ENCODE peak calls at places on chromosomes 6 and 20, in ten cellular contexts. Q, U, B, C, X, R, H, F, Z and W are unnamed samples.
A peak's percentile ranks its signal among the peaks of the same experiment; 100 is the strongest.

GRCh38 chr20:61260905-61261304 is 8.8 kb downstream of the CDH4 start:
- DNase-seq in Q (no peak), U (no peak), B (no peak), C (no peak), X (no peak), R (no peak), H (peak; percentile 57), F (no peak), Z (no peak), W (no peak)

GRCh38 chr20:23049201-23049932 is at the start of gene THBD:
- DNase-seq in Q (no peak), U (peak; percentile 56), B (peak; percentile 71), C (peak; percentile 94), X (peak; percentile 76), R (peak; percentile 89), H (peak; percentile 81), F (peak; percentile 86), Z (peak; percentile 93), W (peak; percentile 33)

GRCh38 chr6:35480176-35480575 is 12.0 kb downstream of the RPL10A start:
- DNase-seq in Q (no peak), U (no peak), B (no peak), C (no peak), X (no peak), R (no peak), H (no peak), F (no peak), Z (no peak), W (no peak)

GRCh38 chr20:40668449-40669228 is 20.4 kb downstream of the MAFB start:
- DNase-seq in Q (peak; percentile 96), U (no peak), B (no peak), C (peak; percentile 45), X (no peak), R (no peak), H (no peak), F (no peak), Z (no peak), W (no peak)

GRCh38 chr6:43509142-43509983 is 783 bp downstream of the LRRC73 start:
- DNase-seq in Q (no peak), U (no peak), B (no peak), C (no peak), X (no peak), R (no peak), H (peak; percentile 68), F (no peak), Z (no peak), W (no peak)

GRCh38 chr6:167472876-167473275 is 148.0 kb downstream of the TTLL2 start:
- DNase-seq in Q (no peak), U (no peak), B (no peak), C (no peak), X (no peak), R (no peak), H (no peak), F (no peak), Z (no peak), W (no peak)

GRCh38 chr6:107731422-107732319 is 92.4 kb downstream of the SCML4 start:
- DNase-seq in Q (no peak), U (peak; percentile 46), B (no peak), C (no peak), X (no peak), R (no peak), H (no peak), F (no peak), Z (peak; percentile 32), W (no peak)

GRCh38 chr6:146551545-146551944 is 7.9 kb downstream of the RAB32 start:
- DNase-seq in Q (no peak), U (no peak), B (no peak), C (no peak), X (no peak), R (no peak), H (no peak), F (no peak), Z (no peak), W (no peak)

GRCh38 chr6:30206799-30207618 is 6.2 kb downstream of the TRIM26 start:
- DNase-seq in Q (peak; percentile 95), U (peak; percentile 43), B (peak; percentile 47), C (peak; percentile 41), X (peak; percentile 34), R (no peak), H (no peak), F (peak; percentile 65), Z (no peak), W (no peak)

GRCh38 chr6:27237089-27237723 is 10.3 kb upstream of the PRSS16 start:
- DNase-seq in Q (peak; percentile 27), U (no peak), B (no peak), C (peak; percentile 78), X (no peak), R (no peak), H (peak; percentile 87), F (no peak), Z (no peak), W (no peak)

DNA sequence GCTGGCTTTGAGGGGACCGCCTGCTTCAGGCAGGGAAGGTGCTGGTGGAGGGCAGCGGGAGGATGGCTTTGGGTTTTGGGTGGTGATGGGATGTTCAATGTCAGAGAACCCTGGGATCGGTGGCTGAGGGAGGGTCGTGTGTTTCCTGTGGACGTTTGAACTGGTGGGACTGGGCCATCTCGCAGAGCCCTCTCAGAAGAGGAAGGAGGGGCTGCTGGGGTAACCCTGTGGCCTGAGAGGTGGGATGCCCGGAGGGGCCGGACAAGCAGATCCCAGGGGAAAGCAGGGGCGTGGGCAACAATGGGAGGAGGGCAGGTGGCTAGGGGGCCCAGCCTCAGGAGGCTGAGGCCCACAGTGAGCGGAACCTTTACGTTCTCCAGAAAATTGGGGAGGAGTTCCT is 34.9 kb downstream of the PYGB start:
- DNase-seq in Q (no peak), U (peak; percentile 7), B (no peak), C (no peak), X (no peak), R (peak; percentile 52), H (peak; percentile 30), F (peak; percentile 51), Z (no peak), W (peak; percentile 11)
- TF ChIP-seq EP300 in Q (no peak), U (no peak), B (no peak), C (no peak), X (no peak), R (no peak), H (no peak), F (no peak), Z (no peak), W (no peak)

GRCh38 chr6:37321101-37321500 is 32.7 kb upstream of the RNF8 start:
- DNase-seq in Q (no peak), U (no peak), B (no peak), C (no peak), X (no peak), R (no peak), H (no peak), F (no peak), Z (no peak), W (no peak)

GRCh38 chr6:37320649-37321048 is 33.1 kb upstream of the RNF8 start:
- DNase-seq in Q (no peak), U (no peak), B (no peak), C (no peak), X (no peak), R (no peak), H (no peak), F (no peak), Z (no peak), W (no peak)

GRCh38 chr6:37321516-37321915 is 32.3 kb upstream of the RNF8 start:
- DNase-seq in Q (no peak), U (no peak), B (no peak), C (no peak), X (no peak), R (no peak), H (no peak), F (no peak), Z (no peak), W (no peak)

GRCh38 chr6:37319156-37319555 is 34.6 kb upstream of the RNF8 start:
- DNase-seq in Q (no peak), U (no peak), B (no peak), C (no peak), X (no peak), R (no peak), H (no peak), F (no peak), Z (no peak), W (no peak)

GRCh38 chr6:37319856-37320255 is 33.9 kb upstream of the RNF8 start:
- DNase-seq in Q (no peak), U (no peak), B (no peak), C (no peak), X (no peak), R (no peak), H (no peak), F (no peak), Z (no peak), W (no peak)
- TF ChIP-seq POLR2A in Q (no peak), U (no peak), B (no peak), C (no peak), X (no peak), R (no peak), H (no peak), F (no peak), Z (no peak), W (no peak)

GRCh38 chr6:10610289-10610688 is 84.1 kb downstream of the C6orf52 start:
- DNase-seq in Q (no peak), U (peak; percentile 36), B (no peak), C (no peak), X (no peak), R (no peak), H (no peak), F (peak; percentile 89), Z (no peak), W (no peak)

GRCh38 chr6:10615675-10616074 is 78.7 kb downstream of the C6orf52 start:
- DNase-seq in Q (no peak), U (no peak), B (no peak), C (no peak), X (no peak), R (no peak), H (no peak), F (no peak), Z (no peak), W (no peak)

GRCh38 chr6:10612161-10612560 is 82.3 kb downstream of the C6orf52 start:
- DNase-seq in Q (no peak), U (no peak), B (no peak), C (no peak), X (no peak), R (no peak), H (no peak), F (no peak), Z (no peak), W (no peak)

GRCh38 chr6:10613693-10614092 is 80.7 kb downstream of the C6orf52 start:
- DNase-seq in Q (no peak), U (no peak), B (no peak), C (no peak), X (no peak), R (no peak), H (no peak), F (no peak), Z (no peak), W (no peak)

DNA sequence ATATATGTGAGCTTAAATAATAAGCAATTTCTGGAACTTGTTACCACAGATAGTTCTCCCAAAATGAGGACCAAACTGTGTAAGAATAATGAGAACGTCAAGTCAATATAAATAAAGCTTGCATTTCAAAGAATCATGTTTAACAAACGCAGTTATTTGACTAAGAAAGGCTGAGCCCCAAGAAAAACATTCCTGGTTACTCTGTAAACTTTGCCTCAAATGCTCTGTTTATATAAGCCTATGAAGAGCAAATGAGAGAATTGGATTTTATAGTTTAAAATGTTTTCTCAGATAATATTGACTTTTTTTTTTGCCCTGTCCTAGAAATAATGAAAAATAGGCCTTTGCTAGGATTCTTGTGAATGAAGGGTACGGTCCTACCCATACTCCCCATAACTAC is 81.3 kb downstream of the C6orf52 start:
- DNase-seq in Q (peak; percentile 78), U (no peak), B (no peak), C (peak; percentile 9), X (no peak), R (no peak), H (no peak), F (no peak), Z (no peak), W (no peak)
- H3K4me1 ChIP-seq in Q (peaks cover 14% of the 10 kb centered on the region), U (peaks cover 20% of the 10 kb centered on the region), B (no peaks in the 10 kb centered on the region), C (peaks cover 11% of the 10 kb centered on the region), X (peaks cover 9% of the 10 kb centered on the region), R (no peaks in the 10 kb centered on the region), H (no peaks in the 10 kb centered on the region), F (peaks cover 43% of the 10 kb centered on the region), Z (peaks cover 5% of the 10 kb centered on the region), W (no peaks in the 10 kb centered on the region)

GRCh38 chr6:71394001-71394432 is 105.4 kb downstream of the OGFRL1 start:
- DNase-seq in Q (no peak), U (no peak), B (no peak), C (peak; percentile 42), X (no peak), R (no peak), H (no peak), F (no peak), Z (no peak), W (no peak)
- TF ChIP-seq EP300 in Q (no peak), U (no peak), B (no peak), C (no peak), X (no peak), R (no peak), H (no peak), F (no peak), Z (no peak), W (no peak)